ENCODE peak calls at places on chromosomes 12 and 14, in six cellular contexts. A is IMR-90, B is K562, P is SK-N-SH, I is HepG2, Z is GM12878. R is an unnamed sample.

GRCh38 chr12:47509398-47509851 is 196.4 kb downstream of the RPAP3 start:
- DNase-seq in A (peak; percentile 82), Z (no peak), P (no peak), B (no peak), I (no peak), R (no peak)

GRCh38 chr12:115740586-115741155 is 536.8 kb downstream of the MED13L start:
- DNase-seq in I (no peak), P (no peak), A (no peak), B (no peak), Z (no peak), R (no peak)

GRCh38 chr12:70638639-70639349 is 1.6 kb upstream of the PTPRB start:
- DNase-seq in P (no peak), B (peak; percentile 11), I (no peak), A (no peak), Z (no peak), R (no peak)

GRCh38 chr14:68248481-68249255 is 429.1 kb downstream of the RAD51B start:
- DNase-seq in I (peak; percentile 54), B (peak; percentile 31), Z (peak; percentile 89), P (peak; percentile 64), A (peak; percentile 78), R (peak; percentile 65)

GRCh38 chr12:27549801-27550652 is 26.0 kb downstream of the PPFIBP1 start:
- DNase-seq in B (peak; percentile 59), I (peak; percentile 99), Z (no peak), A (peak; percentile 97), P (no peak), R (no peak)

GRCh38 chr12:43336962-43337555 is 214.9 kb downstream of the ADAMTS20 start:
- DNase-seq in Z (no peak), P (peak; percentile 21), I (no peak), A (peak; percentile 70), B (no peak), R (no peak)

GRCh38 chr14:30267141-30267540 is 291.8 kb upstream of the G2E3 start:
- DNase-seq in P (no peak), A (peak; percentile 68), Z (no peak), B (no peak), I (no peak), R (no peak)

GRCh38 chr12:69425417-69425816 is 44.8 kb upstream of the FRS2 start:
- DNase-seq in I (no peak), Z (no peak), A (no peak), B (peak; percentile 31), P (no peak), R (no peak)

GRCh38 chr14:93286212-93286890 is 46.5 kb downstream of the BTBD7 start:
- DNase-seq in A (peak; percentile 14), P (no peak), B (no peak), I (no peak), Z (no peak), R (no peak)

DNA sequence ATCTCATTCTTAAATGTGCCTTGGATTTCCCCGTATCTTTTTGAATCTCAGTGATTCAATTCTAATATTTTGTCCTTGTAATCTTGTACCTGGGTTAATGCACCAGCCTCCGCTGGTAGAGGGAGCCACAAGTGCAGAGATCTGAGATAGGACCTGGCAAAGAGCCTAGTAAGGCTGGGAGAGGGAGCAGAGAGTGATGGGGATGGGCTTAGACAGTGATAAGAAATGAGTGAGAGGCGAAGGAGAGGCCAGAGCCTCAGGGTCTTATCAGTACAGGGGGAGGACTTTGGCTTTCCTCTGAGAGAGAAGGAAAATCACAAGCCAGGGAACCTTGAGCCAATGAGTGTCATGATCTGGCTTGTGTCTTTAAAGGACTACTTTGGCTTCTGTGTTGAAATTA is 30.5 kb upstream of the LMNTD1 start:
- DNase-seq in B (peak; percentile 13), P (peak; percentile 61), I (no peak), A (peak; percentile 19), Z (no peak), R (no peak)
- H2AFZ ChIP-seq in B (no peak overlapping the region), P (no peak overlapping the region), I (no peak overlapping the region), A (no peak overlapping the region), Z (no peak overlapping the region), R (peak overlapping the region; percentile 10)

DNA sequence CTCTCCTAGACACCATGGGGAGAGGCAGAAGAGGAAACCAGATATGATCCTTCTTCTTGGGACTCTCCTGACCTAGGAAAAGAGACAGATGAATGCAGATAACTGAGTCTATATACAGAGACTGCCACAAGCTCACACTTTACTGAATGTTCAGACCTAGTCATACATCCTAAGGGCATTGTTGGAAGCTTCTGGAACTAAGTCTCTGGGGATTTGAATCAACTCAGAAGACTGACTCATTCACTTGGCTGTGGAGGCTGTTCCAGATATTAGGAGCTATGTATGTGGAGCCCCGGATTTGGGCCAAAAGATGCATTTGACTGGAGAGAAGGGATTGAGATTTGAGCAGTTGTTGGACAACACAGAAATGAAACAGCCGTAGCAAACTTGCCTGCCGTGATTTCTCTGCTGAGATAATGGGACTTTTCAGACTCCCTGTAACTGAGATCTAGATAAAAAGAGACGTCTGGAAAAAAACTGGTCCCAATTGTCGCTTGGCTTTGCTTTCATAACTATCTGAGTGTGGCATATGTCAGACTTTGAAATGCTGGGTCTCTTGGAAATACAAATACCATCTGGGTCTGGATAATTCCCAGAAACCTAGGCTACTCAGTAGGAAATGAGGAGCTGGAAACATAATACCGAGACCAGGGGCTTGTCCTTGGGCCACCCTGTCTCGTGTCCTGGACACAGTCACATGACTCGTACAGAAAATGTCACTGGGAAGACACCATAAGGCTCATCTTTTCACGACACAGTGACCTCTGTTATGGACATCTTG is 396.8 kb downstream of the NUAK1 start:
- DNase-seq in B (no peak), P (no peak), A (peak; percentile 83), Z (no peak), I (no peak), R (no peak)
- TF ChIP-seq USF2 in B (no peak), P (no peak), A (no peak), Z (no peak), I (no peak), R (no peak)

DNA sequence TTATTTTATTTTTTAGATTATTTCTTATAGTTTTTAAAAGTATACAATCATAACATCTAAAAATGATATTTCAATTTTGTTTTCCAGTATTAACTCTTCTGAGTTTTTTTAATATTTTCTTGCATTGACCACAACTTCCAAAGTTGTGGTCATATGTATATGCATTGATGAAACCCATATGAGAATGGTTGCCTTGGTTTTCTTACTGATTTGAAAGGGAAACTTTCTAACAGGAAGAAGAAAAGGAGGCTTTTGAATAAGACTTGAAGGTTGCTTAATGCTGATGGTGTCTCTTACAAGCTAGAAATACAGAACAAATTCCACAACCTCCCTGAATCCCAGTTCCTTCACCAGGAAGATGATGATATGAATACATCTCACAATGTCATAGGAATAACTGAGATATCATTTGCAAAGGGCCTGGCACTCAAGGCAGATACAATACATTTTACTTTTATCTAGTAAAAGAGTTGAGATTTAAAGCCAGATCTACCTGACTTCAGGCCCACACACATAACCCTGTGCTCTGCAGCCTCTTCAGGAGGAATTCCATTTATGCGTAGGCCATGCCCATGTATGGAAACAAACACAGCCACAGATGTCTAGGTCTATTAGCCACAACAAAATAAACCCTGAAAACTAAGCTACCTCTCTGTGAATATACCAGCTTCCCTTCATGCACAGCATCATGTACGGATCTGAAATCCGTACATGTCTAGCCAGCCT is 165.4 kb upstream of the PLEKHG7 start:
- DNase-seq in B (no peak), I (no peak), Z (no peak), P (no peak), A (no peak), R (no peak)
- H3K4me1 ChIP-seq in B (peaks cover 18% of the 10 kb centered on the region), I (no peaks in the 10 kb centered on the region), Z (peaks cover 62% of the 10 kb centered on the region), P (no peaks in the 10 kb centered on the region), A (peaks cover 8% of the 10 kb centered on the region), R (peaks cover 6% of the 10 kb centered on the region)

GRCh38 chr14:58809520-58809919 is 171.8 kb downstream of the DACT1 start:
- DNase-seq in B (no peak), A (no peak), P (no peak), Z (no peak), I (no peak), R (no peak)

GRCh38 chr14:58805057-58805456 is 167.3 kb downstream of the DACT1 start:
- DNase-seq in I (no peak), A (peak; percentile 4), P (peak; percentile 33), B (no peak), Z (no peak), R (no peak)

GRCh38 chr14:58807271-58807670 is 169.5 kb downstream of the DACT1 start:
- DNase-seq in A (no peak), I (no peak), B (no peak), Z (no peak), P (no peak), R (no peak)

GRCh38 chr14:58808828-58809227 is 171.1 kb downstream of the DACT1 start:
- DNase-seq in P (no peak), I (no peak), B (no peak), Z (no peak), A (peak; percentile 43), R (no peak)

GRCh38 chr14:58805605-58806358 is 168.0 kb downstream of the DACT1 start:
- DNase-seq in P (no peak), Z (no peak), I (no peak), B (no peak), A (peak; percentile 44), R (no peak)
- H2AFZ ChIP-seq in P (no peak overlapping the region), Z (no peak overlapping the region), I (no peak overlapping the region), B (no peak overlapping the region), A (no peak overlapping the region), R (no peak overlapping the region)

DNA sequence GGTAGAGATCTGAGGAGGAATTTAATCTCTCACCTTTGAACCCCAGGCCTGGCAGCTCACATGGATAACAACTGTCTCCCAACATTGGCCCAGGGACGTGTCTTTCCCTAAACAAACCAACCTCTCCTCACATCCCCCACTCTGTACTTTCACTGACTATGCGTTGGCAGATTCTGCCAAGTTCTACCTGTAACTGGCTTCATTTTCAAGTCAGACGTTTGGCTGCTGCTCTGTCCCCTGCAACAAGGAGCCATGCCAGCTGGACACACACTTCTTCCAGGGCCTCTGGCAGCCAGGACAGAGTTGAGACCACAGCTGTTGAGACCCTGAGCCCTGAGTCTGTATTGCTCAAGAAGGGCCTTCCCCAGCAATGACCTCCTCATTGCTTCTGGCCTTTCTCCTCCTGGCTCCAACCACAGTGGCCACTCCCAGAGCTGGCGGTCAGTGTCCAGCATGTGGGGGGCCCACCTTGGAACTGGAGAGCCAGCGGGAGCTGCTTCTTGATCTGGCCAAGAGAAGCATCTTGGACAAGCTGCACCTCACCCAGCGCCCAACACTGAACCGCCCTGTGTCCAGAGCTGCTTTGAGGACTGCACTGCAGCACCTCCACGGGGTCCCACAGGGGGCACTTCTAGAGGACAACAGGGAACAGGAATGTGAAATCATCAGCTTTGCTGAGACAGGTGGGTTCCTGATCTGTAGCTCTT is at the start of gene INHBC:
- DNase-seq in P (no peak), I (peak; percentile 66), A (no peak), Z (no peak), B (peak; percentile 9), R (no peak)
- TF ChIP-seq USF2 in P (no peak), I (no peak), A (no peak), Z (no peak), B (no peak), R (no peak)

GRCh38 chr14:91377700-91378652 is 39.6 kb downstream of the CCDC88C start:
- DNase-seq in I (no peak), Z (no peak), A (no peak), P (peak; percentile 88), B (no peak), R (no peak)

GRCh38 chr14:91376547-91377477 is 40.8 kb downstream of the CCDC88C start:
- DNase-seq in B (no peak), P (peak; percentile 50), A (no peak), Z (no peak), I (no peak), R (no peak)

GRCh38 chr14:91380610-91381371 is 36.8 kb downstream of the CCDC88C start:
- DNase-seq in B (no peak), P (no peak), Z (no peak), A (no peak), I (no peak), R (no peak)

GRCh38 chr14:91380116-91380515 is 37.5 kb downstream of the CCDC88C start:
- DNase-seq in P (no peak), Z (no peak), I (no peak), B (no peak), A (no peak), R (no peak)

GRCh38 chr14:91378945-91379932 is 38.4 kb downstream of the CCDC88C start:
- DNase-seq in B (no peak), P (no peak), I (peak; percentile 58), A (no peak), Z (no peak), R (no peak)
- H3K4me1 ChIP-seq in B (peaks cover 15% of the 10 kb centered on the region), P (peaks cover 71% of the 10 kb centered on the region), I (peaks cover 25% of the 10 kb centered on the region), A (no peaks in the 10 kb centered on the region), Z (peaks cover 93% of the 10 kb centered on the region), R (peaks cover 64% of the 10 kb centered on the region)

R was measured in H1.